ENCODE peak calls at places on chromosomes 11 and 22, in ten cellular contexts. R, E, K, N, G, D, P, L, Q and I are unnamed samples.

GRCh38 chr11:105621985-105622384 is 12.1 kb downstream of the GRIA4 start:
- DNase-seq in L (no peak), Q (no peak), D (no peak), G (peak), R (no peak), P (no peak), N (no peak), E (no peak), K (no peak), I (no peak)

GRCh38 chr11:133793271-133793848 is 52.0 kb downstream of the SPATA19 start:
- DNase-seq in R (no peak), G (no peak), P (no peak), Q (no peak), N (no peak), K (no peak), E (no peak), L (no peak), D (no peak), I (no peak)

GRCh38 chr11:67002921-67003411 is 20.0 kb upstream of the SYT12 start:
- DNase-seq in R (no peak), N (no peak), P (no peak), G (no peak), E (no peak), L (no peak), K (no peak), Q (no peak), D (no peak), I (no peak)

GRCh38 chr22:19789406-19789805 is 28.8 kb downstream of the TBX1 start:
- DNase-seq in P (no peak), E (no peak), D (no peak), N (no peak), G (no peak), K (no peak), R (no peak), L (no peak), Q (no peak), I (no peak)

GRCh38 chr22:41302016-41302767 is 867 bp downstream of the ZC3H7B start:
- DNase-seq in G (no peak), N (no peak), P (no peak), Q (no peak), R (no peak), D (no peak), E (no peak), K (no peak), L (peak), I (no peak)

GRCh38 chr11:45087301-45087700 is 59.1 kb upstream of the PRDM11 start:
- DNase-seq in D (no peak), L (no peak), R (no peak), E (peak), G (no peak), P (no peak), Q (no peak), N (peak), K (no peak), I (no peak)

GRCh38 chr11:74695705-74696280 is 35.4 kb downstream of the CHRDL2 start:
- DNase-seq in E (peak), L (no peak), D (no peak), G (no peak), R (no peak), K (no peak), P (no peak), Q (no peak), N (peak), I (no peak)

GRCh38 chr22:35523167-35523928 is 17.3 kb upstream of the RASD2 start:
- DNase-seq in N (peak), K (no peak), G (no peak), E (no peak), D (no peak), Q (no peak), L (no peak), R (no peak), P (no peak), I (no peak)

GRCh38 chr11:45917286-45917622 is 423 bp downstream of the PEX16 start:
- DNase-seq in D (no peak), K (peak), E (no peak), N (no peak), G (no peak), R (no peak), Q (no peak), L (no peak), P (no peak), I (no peak)

GRCh38 chr11:116930177-116930576 is 92.8 kb upstream of the APOA1 start:
- DNase-seq in L (no peak), K (peak), P (no peak), R (no peak), N (no peak), E (peak), G (no peak), Q (no peak), D (peak), I (no peak)
- H3K4me3 ChIP-seq in L (peak), K (peak), P (peak), R (no peak), N (no peak), E (no peak), G (no peak), Q (no peak), D (peak), I (no peak)

DNA sequence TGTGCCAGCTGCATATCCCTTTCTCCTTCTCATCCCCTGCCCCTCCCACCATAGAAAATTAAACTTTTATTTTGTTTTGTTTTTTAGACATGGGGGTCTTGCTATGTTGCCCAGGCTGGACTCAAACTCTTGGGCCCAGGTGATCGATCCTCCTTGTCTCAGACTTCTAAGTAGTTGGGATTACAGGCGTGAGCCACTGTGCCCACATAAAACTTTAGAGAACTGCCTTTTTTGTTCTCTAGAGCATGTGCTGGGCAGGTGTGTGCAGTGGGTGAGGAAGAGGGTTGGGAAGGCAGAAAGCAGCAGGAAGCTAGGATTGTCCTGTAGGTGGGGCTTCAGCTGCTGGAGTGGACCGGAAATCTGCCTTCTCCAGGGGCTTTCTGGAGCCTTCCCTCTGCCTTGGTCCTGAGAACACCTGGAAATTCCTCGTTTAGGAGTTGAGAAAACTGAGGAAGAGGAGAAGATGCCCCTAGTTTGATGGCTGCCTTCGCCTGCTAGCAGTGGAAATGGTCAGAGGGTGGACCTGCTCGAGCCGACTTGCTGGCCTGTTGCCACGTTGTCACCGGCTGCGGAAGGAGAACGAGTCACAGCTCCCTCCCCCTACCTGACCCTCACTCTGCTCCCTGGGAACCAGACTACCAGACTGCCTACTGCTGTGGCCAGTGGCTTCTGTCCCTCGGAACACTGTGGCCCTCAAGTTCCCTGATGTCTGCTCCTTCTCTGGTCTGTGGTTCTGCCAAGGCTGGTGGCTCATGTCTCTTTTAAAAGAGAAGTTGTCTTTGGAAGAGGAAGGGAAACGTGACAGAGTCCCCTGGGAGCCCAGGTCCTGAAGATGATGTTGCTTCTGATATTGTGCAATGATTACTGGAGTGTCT is 4.0 kb downstream of the ST14 start:
- DNase-seq in G (peak), E (no peak), R (no peak), P (no peak), L (no peak), K (peak), Q (no peak), N (no peak), D (no peak), I (no peak)
- H3K4me3 ChIP-seq in G (no peak), E (no peak), R (no peak), P (no peak), L (no peak), K (peak), Q (no peak), N (no peak), D (no peak), I (peak)

DNA sequence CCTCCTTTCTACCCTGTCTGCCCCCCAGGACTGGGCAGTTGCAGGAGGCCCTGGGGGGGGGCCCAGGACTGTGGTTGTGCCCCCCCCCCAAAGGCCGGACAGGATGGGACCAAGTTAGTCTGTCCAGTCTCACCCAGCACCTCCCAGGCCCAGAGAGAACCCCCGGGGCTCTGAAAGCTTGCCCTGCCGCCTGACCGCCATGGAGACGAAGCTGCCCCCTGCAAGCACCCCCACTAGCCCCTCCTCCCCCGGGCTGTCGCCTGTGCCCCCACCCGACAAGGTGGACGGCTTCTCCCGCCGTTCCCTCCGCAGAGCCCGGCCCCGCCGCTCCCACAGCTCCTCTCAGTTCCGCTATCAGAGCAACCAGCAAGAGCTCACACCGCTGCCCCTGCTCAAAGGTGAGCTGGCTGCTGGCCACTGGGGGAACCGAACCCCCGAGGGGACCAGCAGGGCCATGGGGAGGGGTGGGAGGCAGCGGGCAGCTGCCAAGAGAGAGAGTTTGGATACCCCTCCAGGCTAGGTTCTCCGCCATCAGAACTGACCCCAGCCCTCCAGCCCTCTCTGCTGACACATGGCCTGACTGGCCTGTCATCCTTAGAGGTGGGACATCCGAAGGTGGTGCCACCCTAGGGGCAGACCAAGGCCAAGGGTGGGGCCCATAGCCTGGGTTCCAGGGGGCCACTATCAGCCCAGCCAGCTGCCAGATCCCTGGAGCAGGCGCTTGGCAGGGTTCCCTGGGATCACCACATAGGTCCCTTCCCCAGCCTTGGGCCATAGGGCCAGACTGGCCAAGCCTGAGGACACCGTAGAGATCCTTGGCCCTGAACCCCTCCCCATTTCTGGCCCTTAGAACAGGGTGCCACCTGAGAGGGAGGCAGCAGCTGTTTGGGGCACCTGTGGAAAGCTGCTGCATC is 1.3 kb downstream of the PPP2R5B start:
- DNase-seq in P (no peak), K (no peak), Q (no peak), D (no peak), E (no peak), L (peak), N (no peak), G (no peak), R (no peak), I (no peak)
- H3K4me3 ChIP-seq in P (peak), K (peak), Q (peak), D (peak), E (peak), L (peak), N (peak), G (peak), R (peak), I (peak)

GRCh38 chr22:44462246-44463015 is 35.6 kb downstream of the RTL6 start:
- DNase-seq in L (no peak), R (no peak), D (no peak), G (no peak), K (no peak), N (no peak), P (no peak), Q (no peak), E (no peak), I (no peak)

GRCh38 chr22:44459041-44459440 is 39.0 kb downstream of the RTL6 start:
- DNase-seq in L (no peak), E (no peak), N (no peak), K (no peak), Q (no peak), P (no peak), R (no peak), G (no peak), D (no peak), I (no peak)

GRCh38 chr22:44461614-44462013 is 36.4 kb downstream of the RTL6 start:
- DNase-seq in G (no peak), D (no peak), N (no peak), P (no peak), L (no peak), R (no peak), K (no peak), Q (no peak), E (no peak), I (no peak)

GRCh38 chr22:44460287-44461082 is 37.5 kb downstream of the RTL6 start:
- DNase-seq in R (no peak), Q (no peak), P (no peak), N (no peak), L (no peak), K (no peak), E (peak), D (no peak), G (no peak), I (no peak)

DNA sequence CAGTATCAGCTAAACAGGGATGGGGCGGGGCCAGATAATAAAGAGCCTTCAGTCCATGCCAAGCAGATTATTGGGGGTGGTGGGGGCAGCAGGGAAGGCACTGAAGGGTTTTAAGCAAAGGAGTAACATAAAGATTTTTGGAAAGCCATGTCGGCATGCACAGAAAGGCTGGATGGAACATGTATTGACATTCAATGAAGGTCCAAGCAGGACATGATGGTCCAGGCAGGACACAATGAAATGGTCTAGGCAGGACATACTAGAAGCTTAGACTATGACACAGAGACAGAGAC is 37.0 kb downstream of the RTL6 start:
- DNase-seq in Q (no peak), P (no peak), K (no peak), L (no peak), D (no peak), N (no peak), R (no peak), G (no peak), E (no peak), I (no peak)
- H3K4me3 ChIP-seq in Q (no peak), P (no peak), K (no peak), L (no peak), D (no peak), N (no peak), R (no peak), G (no peak), E (no peak), I (no peak)

DNA sequence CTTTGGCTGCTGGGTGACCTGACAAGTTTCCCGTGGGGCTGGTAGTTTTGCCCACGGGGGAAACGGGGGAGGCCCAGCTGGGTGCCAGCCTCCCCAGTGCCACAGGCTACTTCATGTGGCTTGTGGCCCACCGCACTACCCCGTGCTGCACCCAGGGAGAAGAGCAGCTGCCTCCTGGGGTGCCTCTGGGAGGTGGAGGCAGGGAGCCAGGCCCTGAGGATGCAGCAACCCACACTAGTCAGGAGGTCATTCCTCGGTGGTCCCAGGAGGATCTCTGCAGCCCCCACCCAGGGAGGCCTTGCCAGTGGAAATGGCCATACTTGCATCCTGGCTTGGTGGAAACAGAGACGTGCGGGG is 3.5 kb downstream of the PIM3 start:
- DNase-seq in Q (no peak), R (no peak), P (no peak), K (peak), L (peak), E (no peak), G (no peak), N (no peak), D (no peak), I (no peak)
- H3K4me3 ChIP-seq in Q (no peak), R (no peak), P (peak), K (peak), L (peak), E (no peak), G (no peak), N (no peak), D (no peak), I (peak)

GRCh38 chr22:28484662-28485061 is 195.0 kb downstream of the TTC28 start:
- DNase-seq in R (no peak), G (no peak), N (no peak), L (no peak), K (no peak), E (no peak), P (no peak), D (no peak), Q (no peak), I (no peak)
- H3K4me3 ChIP-seq in R (no peak), G (no peak), N (no peak), L (no peak), K (no peak), E (no peak), P (no peak), D (no peak), Q (no peak), I (no peak)

GRCh38 chr22:50325444-50326224 is 1.2 kb downstream of the DENND6B start:
- DNase-seq in R (no peak), L (no peak), D (no peak), E (no peak), P (no peak), K (no peak), Q (no peak), N (no peak), G (no peak), I (no peak)
- H3K4me3 ChIP-seq in R (no peak), L (peak), D (no peak), E (peak), P (no peak), K (peak), Q (peak), N (peak), G (peak), I (peak)

GRCh38 chr11:14229472-14229871 is 129.5 kb downstream of the RRAS2 start:
- DNase-seq in Q (no peak), G (no peak), P (no peak), E (no peak), D (no peak), L (no peak), N (no peak), R (no peak), K (no peak), I (no peak)

GRCh38 chr11:14234446-14234845 is 124.5 kb downstream of the RRAS2 start:
- DNase-seq in R (no peak), K (no peak), P (no peak), L (no peak), E (no peak), G (no peak), Q (no peak), N (no peak), D (no peak), I (no peak)

GRCh38 chr11:14228356-14228755 is 130.6 kb downstream of the RRAS2 start:
- DNase-seq in R (no peak), N (no peak), G (no peak), P (no peak), D (no peak), E (no peak), Q (no peak), L (no peak), K (no peak), I (no peak)

GRCh38 chr11:14232652-14233051 is 126.3 kb downstream of the RRAS2 start:
- DNase-seq in E (no peak), Q (no peak), R (no peak), L (no peak), K (no peak), P (no peak), D (no peak), N (peak), G (peak), I (no peak)

DNA sequence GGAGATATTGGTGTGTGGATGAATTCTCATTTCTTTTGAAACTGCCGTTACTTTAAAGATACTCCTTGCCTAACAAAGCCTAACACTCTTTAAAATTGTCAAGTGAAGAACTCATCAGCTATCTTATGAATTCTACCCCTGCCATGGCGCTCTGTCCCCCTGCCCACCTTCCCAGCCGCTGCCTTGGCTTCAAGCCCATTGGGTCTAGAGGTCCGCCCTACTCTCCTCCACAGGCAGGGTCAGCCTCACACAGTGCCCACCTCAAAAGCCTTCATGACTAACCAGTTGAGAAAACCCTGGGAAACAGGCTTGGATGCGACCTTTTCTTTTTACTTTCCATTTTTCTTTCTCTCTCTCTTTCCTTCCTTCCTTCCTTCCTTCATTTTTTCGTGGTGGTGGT is 128.6 kb downstream of the RRAS2 start:
- DNase-seq in Q (no peak), E (no peak), L (no peak), N (no peak), P (no peak), G (no peak), D (no peak), R (no peak), K (no peak), I (no peak)
- H3K4me3 ChIP-seq in Q (no peak), E (no peak), L (no peak), N (no peak), P (no peak), G (no peak), D (no peak), R (no peak), K (no peak), I (no peak)

GRCh38 chr11:95541715-95542114 is 247.9 kb downstream of the FAM76B start:
- DNase-seq in E (no peak), D (no peak), K (no peak), N (no peak), Q (no peak), R (no peak), G (no peak), P (no peak), L (no peak), I (no peak)
- H3K4me3 ChIP-seq in E (no peak), D (no peak), K (no peak), N (no peak), Q (no peak), R (no peak), G (no peak), P (no peak), L (no peak), I (no peak)

DNA sequence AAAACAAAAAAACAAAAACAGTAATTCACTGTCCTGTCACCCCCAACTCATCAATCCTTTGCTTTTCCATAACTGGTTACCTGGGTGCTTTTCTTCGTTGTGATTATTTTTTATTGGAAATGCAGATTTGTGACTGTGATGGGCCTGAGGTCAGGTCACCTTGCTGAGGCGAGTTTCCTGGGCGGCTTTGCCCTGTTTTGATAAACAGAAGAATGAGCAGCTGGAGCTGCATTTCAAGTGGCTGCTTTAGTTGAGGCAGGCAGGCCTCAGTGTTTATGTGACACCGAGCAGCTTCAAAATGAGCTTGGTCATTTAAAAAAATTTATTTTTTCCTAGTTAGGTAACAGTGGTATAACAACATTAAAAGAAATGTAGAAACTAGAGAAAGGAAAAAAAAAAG is 22.2 kb downstream of the PTPRJ start:
- DNase-seq in E (no peak), N (no peak), L (no peak), K (no peak), Q (no peak), D (no peak), P (no peak), R (no peak), G (no peak), I (no peak)
- H3K4me3 ChIP-seq in E (no peak), N (no peak), L (no peak), K (no peak), Q (no peak), D (peak), P (no peak), R (no peak), G (no peak), I (no peak)